ENCODE peak calls at places on chromosomes 1 and 21, in seven cellular contexts. One of them, this sample, is unnamed.

GRCh38 chr21:34986561-34987533 is 62.3 kb downstream of the RUNX1 start:
- DNase-seq in NCI-H2029 treated with DMSO at 0.1 percent for 48 hours: no peak
- DNase-seq in coronary artery: no peak
- DNase-seq in IMR-90: peak; percentile 81
- DNase-seq in NCI-H1436 treated with DMSO at 0.1 percent for 48 hours: no peak
- DNase-seq in KG1: no peak
- DNase-seq in stimulated activated CD8-positive, alpha-beta memory T cell treated with anti-CD3 and anti-CD28 coated beads, Interleukin-12 subunit alpha, Interleukin-12 subunit beta, amount 100 ng/mL, for 4 hours: peak; percentile 45
- DNase-seq in this sample: no peak

GRCh38 chr1:94658221-94658620 is 116.7 kb upstream of the F3 start:
- DNase-seq in KG1: no peak
- DNase-seq in IMR-90: peak; percentile 79
- DNase-seq in stimulated activated CD8-positive, alpha-beta memory T cell treated with anti-CD3 and anti-CD28 coated beads, Interleukin-12 subunit alpha, Interleukin-12 subunit beta, amount 100 ng/mL, for 4 hours: no peak
- DNase-seq in NCI-H1436 treated with DMSO at 0.1 percent for 48 hours: no peak
- DNase-seq in NCI-H2029 treated with DMSO at 0.1 percent for 48 hours: no peak
- DNase-seq in coronary artery: no peak
- DNase-seq in this sample: no peak

GRCh38 chr1:34002810-34003209 is 138.9 kb downstream of the HMGB4 start:
- DNase-seq in NCI-H1436 treated with DMSO at 0.1 percent for 48 hours: peak; percentile 48
- DNase-seq in coronary artery: no peak
- DNase-seq in stimulated activated CD8-positive, alpha-beta memory T cell treated with anti-CD3 and anti-CD28 coated beads, Interleukin-12 subunit alpha, Interleukin-12 subunit beta, amount 100 ng/mL, for 4 hours: no peak
- DNase-seq in KG1: no peak
- DNase-seq in NCI-H2029 treated with DMSO at 0.1 percent for 48 hours: peak; percentile 32
- DNase-seq in IMR-90: no peak
- DNase-seq in this sample: no peak

GRCh38 chr1:175376194-175376593 is 183.6 kb upstream of the KIAA0040 start:
- DNase-seq in NCI-H2029 treated with DMSO at 0.1 percent for 48 hours: no peak
- DNase-seq in KG1: no peak
- DNase-seq in stimulated activated CD8-positive, alpha-beta memory T cell treated with anti-CD3 and anti-CD28 coated beads, Interleukin-12 subunit alpha, Interleukin-12 subunit beta, amount 100 ng/mL, for 4 hours: no peak
- DNase-seq in coronary artery: no peak
- DNase-seq in NCI-H1436 treated with DMSO at 0.1 percent for 48 hours: no peak
- DNase-seq in IMR-90: no peak
- DNase-seq in this sample: no peak

GRCh38 chr1:184597652-184598357 is 156.9 kb downstream of the EDEM3 start:
- DNase-seq in coronary artery: no peak
- DNase-seq in NCI-H2029 treated with DMSO at 0.1 percent for 48 hours: no peak
- DNase-seq in IMR-90: peak; percentile 73
- DNase-seq in NCI-H1436 treated with DMSO at 0.1 percent for 48 hours: no peak
- DNase-seq in KG1: no peak
- DNase-seq in stimulated activated CD8-positive, alpha-beta memory T cell treated with anti-CD3 and anti-CD28 coated beads, Interleukin-12 subunit alpha, Interleukin-12 subunit beta, amount 100 ng/mL, for 4 hours: no peak
- DNase-seq in this sample: no peak

GRCh38 chr1:75171876-75172275 is 37.7 kb downstream of the LHX8 start:
- DNase-seq in NCI-H1436 treated with DMSO at 0.1 percent for 48 hours: no peak
- DNase-seq in IMR-90: no peak
- DNase-seq in KG1: no peak
- DNase-seq in stimulated activated CD8-positive, alpha-beta memory T cell treated with anti-CD3 and anti-CD28 coated beads, Interleukin-12 subunit alpha, Interleukin-12 subunit beta, amount 100 ng/mL, for 4 hours: no peak
- DNase-seq in NCI-H2029 treated with DMSO at 0.1 percent for 48 hours: no peak
- DNase-seq in coronary artery: no peak
- DNase-seq in this sample: no peak

GRCh38 chr1:85465791-85466134 is 804 bp upstream of the DDAH1 start:
- DNase-seq in IMR-90: peak; percentile 66
- DNase-seq in stimulated activated CD8-positive, alpha-beta memory T cell treated with anti-CD3 and anti-CD28 coated beads, Interleukin-12 subunit alpha, Interleukin-12 subunit beta, amount 100 ng/mL, for 4 hours: no peak
- DNase-seq in KG1: no peak
- DNase-seq in NCI-H2029 treated with DMSO at 0.1 percent for 48 hours: no peak
- DNase-seq in coronary artery: no peak
- DNase-seq in NCI-H1436 treated with DMSO at 0.1 percent for 48 hours: no peak
- DNase-seq in this sample: no peak

GRCh38 chr1:64891440-64891815 is 74.9 kb downstream of the JAK1 start:
- DNase-seq in stimulated activated CD8-positive, alpha-beta memory T cell treated with anti-CD3 and anti-CD28 coated beads, Interleukin-12 subunit alpha, Interleukin-12 subunit beta, amount 100 ng/mL, for 4 hours: no peak
- DNase-seq in KG1: no peak
- DNase-seq in NCI-H1436 treated with DMSO at 0.1 percent for 48 hours: no peak
- DNase-seq in coronary artery: no peak
- DNase-seq in NCI-H2029 treated with DMSO at 0.1 percent for 48 hours: no peak
- DNase-seq in IMR-90: peak; percentile 57
- DNase-seq in this sample: no peak

GRCh38 chr1:85323770-85324169 is 47.3 kb upstream of the BCL10 start:
- DNase-seq in KG1: no peak
- DNase-seq in NCI-H2029 treated with DMSO at 0.1 percent for 48 hours: no peak
- DNase-seq in NCI-H1436 treated with DMSO at 0.1 percent for 48 hours: no peak
- DNase-seq in stimulated activated CD8-positive, alpha-beta memory T cell treated with anti-CD3 and anti-CD28 coated beads, Interleukin-12 subunit alpha, Interleukin-12 subunit beta, amount 100 ng/mL, for 4 hours: no peak
- DNase-seq in coronary artery: no peak
- DNase-seq in IMR-90: no peak
- DNase-seq in this sample: no peak

GRCh38 chr21:34819357-34819999 is 150.7 kb downstream of the CLIC6 start:
- DNase-seq in stimulated activated CD8-positive, alpha-beta memory T cell treated with anti-CD3 and anti-CD28 coated beads, Interleukin-12 subunit alpha, Interleukin-12 subunit beta, amount 100 ng/mL, for 4 hours: no peak
- DNase-seq in NCI-H1436 treated with DMSO at 0.1 percent for 48 hours: no peak
- DNase-seq in IMR-90: no peak
- DNase-seq in NCI-H2029 treated with DMSO at 0.1 percent for 48 hours: no peak
- DNase-seq in KG1: no peak
- DNase-seq in coronary artery: no peak
- DNase-seq in this sample: no peak

GRCh38 chr1:235015291-235015990 is 113.2 kb downstream of the TOMM20 start:
- DNase-seq in stimulated activated CD8-positive, alpha-beta memory T cell treated with anti-CD3 and anti-CD28 coated beads, Interleukin-12 subunit alpha, Interleukin-12 subunit beta, amount 100 ng/mL, for 4 hours: no peak
- DNase-seq in NCI-H2029 treated with DMSO at 0.1 percent for 48 hours: no peak
- DNase-seq in NCI-H1436 treated with DMSO at 0.1 percent for 48 hours: no peak
- DNase-seq in coronary artery: no peak
- DNase-seq in IMR-90: no peak
- DNase-seq in KG1: no peak
- DNase-seq in this sample: no peak

GRCh38 chr21:42562816-42563215 is 49.2 kb downstream of the SLC37A1 start:
- DNase-seq in NCI-H2029 treated with DMSO at 0.1 percent for 48 hours: no peak
- DNase-seq in KG1: no peak
- DNase-seq in NCI-H1436 treated with DMSO at 0.1 percent for 48 hours: no peak
- DNase-seq in IMR-90: no peak
- DNase-seq in stimulated activated CD8-positive, alpha-beta memory T cell treated with anti-CD3 and anti-CD28 coated beads, Interleukin-12 subunit alpha, Interleukin-12 subunit beta, amount 100 ng/mL, for 4 hours: no peak
- DNase-seq in coronary artery: no peak
- DNase-seq in this sample: no peak

GRCh38 chr1:203769505-203770343 is 4.7 kb downstream of the LAX1 start:
- DNase-seq in NCI-H2029 treated with DMSO at 0.1 percent for 48 hours: no peak
- DNase-seq in coronary artery: peak; percentile 90
- DNase-seq in stimulated activated CD8-positive, alpha-beta memory T cell treated with anti-CD3 and anti-CD28 coated beads, Interleukin-12 subunit alpha, Interleukin-12 subunit beta, amount 100 ng/mL, for 4 hours: no peak
- DNase-seq in NCI-H1436 treated with DMSO at 0.1 percent for 48 hours: peak; percentile 37
- DNase-seq in KG1: no peak
- DNase-seq in IMR-90: peak; percentile 94
- DNase-seq in this sample: peak; percentile 78

GRCh38 chr1:204409878-204410763 is 1.5 kb downstream of the PPP1R15B start:
- DNase-seq in NCI-H2029 treated with DMSO at 0.1 percent for 48 hours: no peak
- DNase-seq in KG1: no peak
- DNase-seq in NCI-H1436 treated with DMSO at 0.1 percent for 48 hours: no peak
- DNase-seq in stimulated activated CD8-positive, alpha-beta memory T cell treated with anti-CD3 and anti-CD28 coated beads, Interleukin-12 subunit alpha, Interleukin-12 subunit beta, amount 100 ng/mL, for 4 hours: no peak
- DNase-seq in coronary artery: no peak
- DNase-seq in IMR-90: no peak
- DNase-seq in this sample: no peak